ENCODE peak calls at places on chromosome 22, in ten cellular contexts. A is AG09319, J is lower lobe of right lung, G is tibial nerve, D is WTC11, O is endothelial cell, W is fibroblast of pulmonary artery, C is HFFc6, H is neural crest cell, N is AG04449. X is an unnamed sample.

GRCh38 chr22:42938976-42939375 is 76.0 kb downstream of the PACSIN2 start:
- DNase-seq in A (no peak), J (no peak), G (no peak), D (no peak), O (no peak), W (no peak), C (no peak), H (no peak), N (no peak), X (peak; percentile 53)

GRCh38 chr22:48943567-48944432 is 883.9 kb downstream of the BRD1 start:
- DNase-seq in A (no peak), J (no peak), G (no peak), D (peak; percentile 38), O (peak; percentile 76), W (no peak), C (no peak), H (peak; percentile 40), N (no peak), X (no peak)

GRCh38 chr22:36234919-36235318 is 4.4 kb downstream of the APOL2 start:
- DNase-seq in A (no peak), J (no peak), G (no peak), D (no peak), O (no peak), W (no peak), C (no peak), H (no peak), N (no peak), X (no peak)

GRCh38 chr22:41242396-41243117 is 1.8 kb upstream of the CHADL start:
- DNase-seq in A (no peak), J (no peak), G (no peak), D (no peak), O (no peak), W (no peak), C (no peak), H (no peak), N (no peak), X (no peak)

GRCh38 chr22:36977401-36977861 is 41.8 kb downstream of the TST start:
- DNase-seq in A (no peak), J (peak; percentile 81), G (peak; percentile 21), D (peak; percentile 93), O (peak; percentile 59), W (no peak), C (peak; percentile 31), H (peak; percentile 38), N (no peak), X (no peak)

GRCh38 chr22:37273846-37274225 is 8.5 kb upstream of the CYTH4 start:
- DNase-seq in A (no peak), J (peak; percentile 22), G (no peak), D (no peak), O (no peak), W (no peak), C (no peak), H (no peak), N (no peak), X (no peak)

GRCh38 chr22:24435861-24436351 is 8.5 kb downstream of the ADORA2A start:
- DNase-seq in A (no peak), J (no peak), G (peak; percentile 5), D (no peak), O (no peak), W (peak; percentile 39), C (peak; percentile 71), H (no peak), N (no peak), X (no peak)

GRCh38 chr22:33841281-33842005 is 78.8 kb downstream of the LARGE1 start:
- DNase-seq in A (no peak), J (no peak), G (no peak), D (no peak), O (no peak), W (no peak), C (no peak), H (no peak), N (no peak), X (no peak)

GRCh38 chr22:41957941-41958556 is 6.1 kb downstream of the SMIM45 start:
- DNase-seq in A (no peak), J (no peak), G (no peak), D (no peak), O (no peak), W (no peak), C (no peak), H (no peak), N (no peak), X (no peak)

GRCh38 chr22:26367402-26368245 is 61.4 kb upstream of the ASPHD2 start:
- DNase-seq in A (no peak), J (no peak), G (no peak), D (peak; percentile 74), O (peak; percentile 59), W (peak; percentile 59), C (peak; percentile 8), H (peak; percentile 61), N (no peak), X (peak; percentile 59)

GRCh38 chr22:36808611-36809344 is 8.1 kb downstream of the PVALB start:
- DNase-seq in A (no peak), J (no peak), G (no peak), D (no peak), O (no peak), W (no peak), C (no peak), H (no peak), N (no peak), X (no peak)

GRCh38 chr22:41775976-41776375 is 24.5 kb upstream of the CCDC134 start:
- DNase-seq in A (no peak), J (no peak), G (no peak), D (no peak), O (no peak), W (no peak), C (no peak), H (no peak), N (no peak), X (no peak)

GRCh38 chr22:41523464-41524221 is 20.6 kb downstream of the POLR3H start:
- DNase-seq in A (peak; percentile 45), J (no peak), G (no peak), D (peak; percentile 41), O (no peak), W (peak; percentile 29), C (peak; percentile 51), H (no peak), N (no peak), X (no peak)

GRCh38 chr22:45581549-45582080 is 78.9 kb downstream of the FBLN1 start:
- DNase-seq in A (no peak), J (peak; percentile 35), G (no peak), D (no peak), O (no peak), W (no peak), C (no peak), H (no peak), N (no peak), X (no peak)

GRCh38 chr22:32676196-32676595 is 125.3 kb upstream of the TIMP3 start:
- DNase-seq in A (no peak), J (no peak), G (no peak), D (no peak), O (no peak), W (no peak), C (no peak), H (no peak), N (no peak), X (peak; percentile 36)

GRCh38 chr22:32204211-32204855 is 540 bp downstream of the RFPL2 start:
- DNase-seq in A (no peak), J (no peak), G (no peak), D (peak; percentile 63), O (no peak), W (no peak), C (no peak), H (no peak), N (no peak), X (no peak)

GRCh38 chr22:22403771-22404170 is 104.8 kb downstream of the ZNF280B start:
- DNase-seq in A (no peak), J (no peak), G (no peak), D (no peak), O (no peak), W (no peak), C (no peak), H (no peak), N (no peak), X (no peak)

GRCh38 chr22:35971418-35972119 is 57.1 kb downstream of the RBFOX2 start:
- DNase-seq in A (peak; percentile 95), J (no peak), G (no peak), D (no peak), O (no peak), W (peak; percentile 77), C (peak; percentile 79), H (no peak), N (peak; percentile 68), X (no peak)

GRCh38 chr22:17201285-17201945 is 17.8 kb downstream of the ADA2 start:
- DNase-seq in A (peak; percentile 7), J (no peak), G (no peak), D (no peak), O (no peak), W (peak; percentile 29), C (no peak), H (no peak), N (no peak), X (no peak)
- TF ChIP-seq CTCF in A (peak; percentile 36), J (no peak), G (no peak), D (no peak), O (no peak), W (peak; percentile 34), C (peak; percentile 39), H (peak; percentile 49), N (no peak), X (no peak)

GRCh38 chr22:19739448-19739895 is 16.1 kb downstream of the GP1BB start:
- DNase-seq in A (no peak), J (no peak), G (no peak), D (no peak), O (no peak), W (no peak), C (no peak), H (no peak), N (no peak), X (no peak)
- TF ChIP-seq CTCF in A (no peak), J (no peak), G (no peak), D (no peak), O (no peak), W (no peak), C (no peak), H (no peak), N (no peak), X (no peak)

DNA sequence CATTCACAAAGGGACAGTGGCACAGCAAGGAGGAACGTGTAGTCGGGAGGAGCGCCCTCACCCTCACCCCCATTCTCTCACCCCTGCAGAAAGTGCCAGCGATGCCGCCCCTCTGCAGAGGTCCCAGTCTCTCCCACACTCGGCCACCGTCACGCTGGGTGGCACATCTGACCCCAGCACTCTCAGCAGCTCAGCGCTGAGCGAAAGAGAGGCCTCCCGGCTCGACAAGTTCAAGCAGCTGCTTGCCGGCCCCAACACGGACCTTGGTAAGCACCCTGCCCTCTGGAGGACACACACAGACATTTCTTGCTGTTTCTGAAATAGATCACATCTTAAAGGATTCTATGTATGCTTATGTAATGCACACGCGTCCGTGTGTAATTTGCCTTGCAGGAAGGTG is 34.9 kb downstream of the TBC1D22A start:
- DNase-seq in A (no peak), J (no peak), G (no peak), D (no peak), O (no peak), W (peak; percentile 51), C (peak; percentile 11), H (no peak), N (no peak), X (peak; percentile 12)
- TF ChIP-seq CTCF in A (no peak), J (no peak), G (no peak), D (no peak), O (no peak), W (peak; percentile 34), C (peak; percentile 64), H (peak; percentile 52), N (peak; percentile 34), X (no peak)

DNA sequence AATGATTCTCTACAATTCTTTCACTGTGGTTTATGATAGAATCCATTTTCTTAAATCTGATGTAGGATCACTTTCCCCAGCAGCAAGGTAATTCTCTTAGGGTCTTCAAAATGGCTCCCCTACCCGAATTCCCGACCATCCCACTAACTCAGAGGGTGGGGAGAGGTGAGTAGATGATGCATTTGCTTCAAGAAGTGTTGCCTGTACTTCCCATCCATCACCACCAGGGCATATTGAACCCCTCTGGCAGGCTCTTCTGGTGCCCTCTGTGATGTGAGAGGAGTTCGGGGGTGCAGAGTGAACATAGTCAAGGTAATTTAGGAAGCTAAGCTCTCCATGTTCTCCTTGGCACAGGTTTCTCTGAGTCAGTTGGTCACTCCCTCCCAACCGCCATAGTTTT is 52.3 kb downstream of the ZNRF3 start:
- DNase-seq in A (no peak), J (no peak), G (no peak), D (peak; percentile 28), O (no peak), W (no peak), C (no peak), H (no peak), N (no peak), X (no peak)
- TF ChIP-seq CTCF in A (no peak), J (peak; percentile 17), G (peak; percentile 9), D (peak; percentile 42), O (peak; percentile 41), W (peak; percentile 33), C (peak; percentile 67), H (peak; percentile 51), N (no peak), X (peak; percentile 26)

X was measured in MCF 10A.